ENCODE peak calls at places on chromosomes 6 and 20, in seven cellular contexts. D, K, S, N, E, G and F are unnamed samples.

GRCh38 chr20:23622839-23623343 is 14.9 kb downstream of the CST3 start:
- DNase-seq in G (peak; percentile 41), E (no peak), D (peak; percentile 72), K (no peak), N (peak; percentile 38), S (peak; percentile 60), F (no peak)

GRCh38 chr6:132322398-132322797 is 78.9 kb downstream of the MOXD1 start:
- DNase-seq in K (no peak), G (no peak), D (no peak), N (no peak), E (no peak), S (no peak), F (no peak)

GRCh38 chr6:117493470-117493869 is 11.0 kb downstream of the DCBLD1 start:
- DNase-seq in D (no peak), G (no peak), N (no peak), S (no peak), E (no peak), K (no peak), F (no peak)

GRCh38 chr6:21327326-21328140 is 266.0 kb upstream of the SOX4 start:
- DNase-seq in N (no peak), G (no peak), S (no peak), K (peak; percentile 34), D (no peak), E (no peak), F (no peak)

GRCh38 chr6:93183513-93183912 is 235.8 kb downstream of the EPHA7 start:
- DNase-seq in N (no peak), K (no peak), G (no peak), E (no peak), S (no peak), D (no peak), F (no peak)

GRCh38 chr20:1764136-1765033 is 106.8 kb upstream of the SIRPG start:
- DNase-seq in K (peak; percentile 69), E (peak; percentile 65), S (peak; percentile 78), N (peak; percentile 39), D (peak; percentile 73), G (peak; percentile 77), F (peak; percentile 57)

GRCh38 chr6:170186909-170187668 is 103.8 kb downstream of the DLL1 start:
- DNase-seq in D (no peak), S (no peak), N (no peak), G (no peak), E (no peak), K (no peak), F (no peak)

GRCh38 chr6:53727748-53728147 is 62.2 kb upstream of the KLHL31 start:
- DNase-seq in G (no peak), D (no peak), N (no peak), S (no peak), E (no peak), K (no peak), F (no peak)

GRCh38 chr20:6848992-6849391 is 81.5 kb downstream of the BMP2 start:
- DNase-seq in E (no peak), N (no peak), K (no peak), G (no peak), D (no peak), S (no peak), F (no peak)

GRCh38 chr20:36951198-36951976 is at the start of gene SAMHD1:
- DNase-seq in S (peak; percentile 96), N (peak; percentile 100), E (peak; percentile 96), G (peak; percentile 94), K (peak; percentile 97), D (peak; percentile 100), F (peak; percentile 96)

GRCh38 chr20:52676282-52676995 is 295.7 kb upstream of the TSHZ2 start:
- DNase-seq in N (no peak), D (no peak), E (no peak), K (no peak), G (no peak), S (no peak), F (no peak)

GRCh38 chr6:150598858-150599198 is 857 bp upstream of the PLEKHG1 start:
- DNase-seq in N (no peak), E (no peak), S (no peak), D (no peak), G (no peak), K (no peak), F (no peak)

GRCh38 chr6:167963589-167964057 is 33.8 kb upstream of the KIF25 start:
- DNase-seq in N (no peak), D (peak; percentile 92), G (no peak), K (no peak), E (no peak), S (no peak), F (no peak)

GRCh38 chr6:167937301-167937700 is 60.2 kb upstream of the KIF25 start:
- DNase-seq in D (no peak), G (no peak), N (no peak), S (no peak), E (no peak), K (no peak), F (no peak)

GRCh38 chr6:107219851-107220250 is 104.5 kb upstream of the BEND3 start:
- DNase-seq in G (no peak), S (no peak), N (no peak), E (no peak), K (no peak), D (no peak), F (no peak)

GRCh38 chr6:161319231-161319630 is 45.4 kb upstream of the AGPAT4 start:
- DNase-seq in N (no peak), D (no peak), E (no peak), G (no peak), S (no peak), K (no peak), F (no peak)

GRCh38 chr6:155850408-155850841 is 394.8 kb upstream of the NOX3 start:
- DNase-seq in N (no peak), E (no peak), D (no peak), K (no peak), G (peak; percentile 36), S (peak; percentile 74), F (no peak)

GRCh38 chr6:135182120-135182992 is 1.2 kb downstream of the MYB start:
- DNase-seq in K (no peak), E (peak; percentile 63), S (no peak), G (no peak), N (peak; percentile 46), D (no peak), F (no peak)

GRCh38 chr6:7561153-7561964 is 19.9 kb downstream of the DSP start:
- DNase-seq in G (no peak), S (no peak), N (peak; percentile 49), K (no peak), D (peak; percentile 100), E (no peak), F (no peak)

GRCh38 chr6:135162678-135163439 is 18.2 kb upstream of the MYB start:
- DNase-seq in K (peak; percentile 77), E (peak; percentile 50), S (peak; percentile 68), N (peak; percentile 73), D (peak; percentile 23), G (no peak), F (no peak)

GRCh38 chr6:99745651-99746050 is 139.0 kb downstream of the PRDM13 start:
- DNase-seq in N (no peak), K (no peak), G (no peak), E (no peak), D (no peak), S (no peak), F (no peak)

GRCh38 chr6:157669747-157670216 is 153.3 kb upstream of the SNX9 start:
- DNase-seq in N (no peak), K (peak; percentile 15), G (no peak), D (peak; percentile 28), S (no peak), E (peak; percentile 75), F (no peak)

GRCh38 chr6:138499303-138499991 is at the start of gene NHSL1:
- DNase-seq in G (no peak), D (peak; percentile 84), N (no peak), E (no peak), S (no peak), K (no peak), F (peak; percentile 34)

GRCh38 chr6:109854541-109855308 is 123.4 kb upstream of the GPR6 start:
- DNase-seq in K (peak; percentile 15), E (no peak), G (no peak), D (no peak), N (no peak), S (no peak), F (no peak)

GRCh38 chr20:45611054-45611453 is 18.5 kb upstream of the WFDC10A start:
- DNase-seq in K (no peak), E (no peak), D (no peak), G (no peak), N (no peak), S (peak; percentile 39), F (no peak)
- TF ChIP-seq SIN3A in K (no peak), E (no peak), D (no peak), G (no peak), N (no peak), S (no peak), F (no peak)

GRCh38 chr20:58219342-58219700 is 9.1 kb downstream of the ANKRD60 start:
- DNase-seq in N (no peak), E (no peak), S (no peak), D (no peak), K (no peak), G (no peak), F (no peak)
- TF ChIP-seq SIN3A in N (no peak), E (no peak), S (no peak), D (no peak), K (no peak), G (no peak), F (no peak)

GRCh38 chr20:63284981-63285524 is 7.9 kb upstream of the COL20A1 start:
- DNase-seq in S (no peak), N (no peak), K (no peak), G (no peak), D (no peak), E (no peak), F (no peak)
- TF ChIP-seq SIN3A in S (no peak), N (no peak), K (no peak), G (no peak), D (no peak), E (no peak), F (no peak)

GRCh38 chr6:66931787-66932186 is 1224.8 kb upstream of the EYS start:
- DNase-seq in D (no peak), S (no peak), N (no peak), E (no peak), K (no peak), G (no peak), F (no peak)

GRCh38 chr6:66926060-66926459 is 1219.0 kb upstream of the EYS start:
- DNase-seq in G (peak; percentile 24), N (peak; percentile 9), K (no peak), E (no peak), S (peak; percentile 1), D (peak; percentile 69), F (no peak)

GRCh38 chr6:66935612-66936011 is 1228.6 kb upstream of the EYS start:
- DNase-seq in D (no peak), K (no peak), S (no peak), N (no peak), E (no peak), G (no peak), F (no peak)

DNA sequence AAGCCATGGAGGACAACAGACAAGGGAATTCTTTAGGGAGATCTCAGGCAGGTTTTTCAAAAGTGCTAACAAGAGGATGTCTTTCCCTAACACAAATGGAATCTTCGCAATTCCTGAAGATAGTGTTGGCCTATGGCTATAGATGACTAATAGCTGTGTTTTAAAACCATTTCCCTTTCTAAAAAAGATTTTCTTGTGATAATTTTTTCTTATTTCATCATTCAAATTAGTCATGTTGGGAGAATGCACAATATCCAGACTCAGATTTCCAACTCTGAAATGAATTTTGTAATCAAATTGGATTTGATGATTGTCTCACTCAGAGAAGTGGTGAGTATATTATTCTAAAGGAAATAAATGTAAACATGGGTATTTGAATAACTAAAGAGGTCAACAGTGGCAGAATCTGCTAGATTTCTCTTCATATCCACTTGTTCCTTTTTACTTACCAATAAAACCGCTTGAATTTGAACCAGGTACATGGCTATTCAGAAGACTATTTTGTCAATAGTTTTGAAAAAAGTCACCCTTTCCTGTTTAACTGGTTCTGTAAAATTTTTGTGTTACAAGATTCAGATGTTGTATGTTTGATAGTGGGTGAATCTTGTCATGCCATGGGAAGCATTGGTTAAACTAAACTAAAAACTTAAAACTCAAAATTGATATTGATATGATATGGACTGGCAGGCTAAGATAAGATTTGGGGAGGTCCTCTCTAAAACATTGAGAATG is 1223.7 kb upstream of the EYS start:
- DNase-seq in S (no peak), K (no peak), G (no peak), D (no peak), E (no peak), N (no peak), F (no peak)
- TF ChIP-seq SIN3A in S (no peak), K (no peak), G (no peak), D (no peak), E (no peak), N (no peak), F (no peak)